ENCODE peak calls at places on chromosome 12, in seven cellular contexts. A, V, W, L, J, Z and B are unnamed samples.
A peak's percentile ranks its signal among the peaks of the same experiment; 100 is the strongest.

GRCh38 chr12:109134186-109134917 is 18.0 kb downstream of the ACACB start:
- DNase-seq in L (peak; percentile 16), J (no peak), A (no peak), Z (no peak), V (no peak), W (peak; percentile 34), B (no peak)

GRCh38 chr12:116434155-116435065 is 124.8 kb upstream of the MAP1LC3B2 start:
- DNase-seq in Z (no peak), J (no peak), V (peak; percentile 55), A (peak; percentile 88), W (peak; percentile 91), L (no peak), B (no peak)

GRCh38 chr12:122449317-122449716 is 26.8 kb upstream of the CLIP1 start:
- DNase-seq in J (no peak), L (peak; percentile 35), Z (no peak), A (no peak), V (peak; percentile 29), W (peak; percentile 94), B (no peak)

GRCh38 chr12:124716208-124717141 is 147.2 kb downstream of the SCARB1 start:
- DNase-seq in J (no peak), W (no peak), Z (no peak), L (no peak), V (no peak), A (no peak), B (no peak)

GRCh38 chr12:98533723-98534251 is 18.4 kb downstream of the TMPO start:
- DNase-seq in A (no peak), Z (no peak), W (no peak), L (no peak), V (no peak), J (no peak), B (no peak)

GRCh38 chr12:1328385-1328784 is 266.0 kb downstream of the FBXL14 start:
- DNase-seq in A (no peak), V (no peak), Z (no peak), J (no peak), L (no peak), W (no peak), B (no peak)

GRCh38 chr12:106317406-106318082 is 15.0 kb downstream of the TCP11L2 start:
- DNase-seq in L (no peak), Z (no peak), J (no peak), V (no peak), A (no peak), W (no peak), B (no peak)

GRCh38 chr12:117485984-117486839 is 124.8 kb upstream of the NOS1 start:
- DNase-seq in J (no peak), Z (no peak), L (no peak), W (no peak), A (no peak), V (no peak), B (no peak)

GRCh38 chr12:101637936-101638335 is 43.2 kb downstream of the MYBPC1 start:
- DNase-seq in J (no peak), W (no peak), L (no peak), A (no peak), V (no peak), Z (no peak), B (no peak)

GRCh38 chr12:83015390-83016225 is 328.9 kb downstream of the TMTC2 start:
- DNase-seq in W (no peak), Z (no peak), L (no peak), A (no peak), J (no peak), V (peak; percentile 5), B (no peak)

GRCh38 chr12:48349471-48349870 is 1.2 kb downstream of the ZNF641 start:
- DNase-seq in Z (no peak), V (no peak), L (no peak), W (no peak), J (peak; percentile 2), A (no peak), B (no peak)

GRCh38 chr12:123231931-123232330 is 1.0 kb downstream of the MPHOSPH9 start:
- DNase-seq in A (no peak), Z (no peak), L (no peak), W (no peak), J (no peak), V (no peak), B (no peak)

GRCh38 chr12:54421175-54421872 is 2.3 kb upstream of the ITGA5 start:
- DNase-seq in V (no peak), L (no peak), Z (no peak), A (no peak), J (no peak), W (peak; percentile 99), B (no peak)

GRCh38 chr12:118633071-118633470 is 256.7 kb downstream of the SUDS3 start:
- DNase-seq in L (no peak), A (no peak), J (no peak), V (no peak), W (no peak), Z (no peak), B (no peak)

GRCh38 chr12:111753144-111753881 is 13.4 kb upstream of the ALDH2 start:
- DNase-seq in W (peak; percentile 47), J (no peak), L (no peak), V (no peak), A (peak; percentile 71), Z (no peak), B (no peak)

GRCh38 chr12:62799126-62799736 is 135.7 kb downstream of the PPM1H start:
- DNase-seq in V (peak; percentile 80), Z (peak; percentile 31), W (peak; percentile 51), L (peak; percentile 69), J (peak; percentile 36), A (peak; percentile 67), B (no peak)

GRCh38 chr12:109130755-109131521 is 14.6 kb downstream of the ACACB start:
- DNase-seq in W (no peak), A (no peak), L (no peak), Z (no peak), V (no peak), J (no peak), B (no peak)

GRCh38 chr12:2053675-2054070 is 886 bp downstream of the CACNA1C start:
- DNase-seq in J (no peak), V (no peak), Z (no peak), A (no peak), L (no peak), W (peak; percentile 21), B (no peak)

GRCh38 chr12:115313929-115314328 is 630.0 kb upstream of the TBX3 start:
- DNase-seq in W (peak; percentile 69), J (no peak), A (no peak), V (peak; percentile 55), Z (no peak), L (no peak), B (no peak)

GRCh38 chr12:118098911-118099671 is 4.7 kb downstream of the VSIG10 start:
- DNase-seq in A (no peak), Z (no peak), W (no peak), J (no peak), L (no peak), V (no peak), B (no peak)

GRCh38 chr12:75270157-75270556 is 60.0 kb downstream of the CAPS2 start:
- DNase-seq in W (no peak), V (no peak), J (no peak), A (no peak), Z (no peak), L (no peak), B (no peak)

GRCh38 chr12:119868992-119869391 is 8.1 kb downstream of the CIT start:
- DNase-seq in W (peak; percentile 37), V (no peak), L (no peak), A (no peak), J (no peak), Z (no peak), B (no peak)

GRCh38 chr12:39426636-39427245 is 16.2 kb downstream of the KIF21A start:
- DNase-seq in Z (no peak), A (no peak), J (no peak), L (no peak), V (no peak), W (peak; percentile 94), B (no peak)

GRCh38 chr12:70484464-70484863 is 118.4 kb downstream of the KCNMB4 start:
- DNase-seq in J (no peak), W (no peak), L (no peak), A (no peak), V (no peak), Z (no peak), B (no peak)

GRCh38 chr12:55931780-55932545 is 1.0 kb downstream of the DGKA start:
- DNase-seq in W (peak; percentile 45), L (peak; percentile 54), Z (no peak), J (peak; percentile 17), A (peak; percentile 66), V (no peak), B (no peak)

GRCh38 chr12:64110864-64111263 is 111.2 kb downstream of the KICS2 start:
- DNase-seq in W (peak; percentile 11), J (no peak), Z (no peak), A (no peak), V (no peak), L (no peak), B (no peak)

GRCh38 chr12:26846419-26846818 is 13.4 kb upstream of the ITPR2 start:
- DNase-seq in L (no peak), Z (no peak), J (no peak), V (no peak), A (no peak), W (no peak), B (no peak)

GRCh38 chr12:54933381-54933780 is 51.2 kb downstream of the TESPA1 start:
- DNase-seq in A (no peak), Z (no peak), L (peak; percentile 13), V (no peak), J (no peak), W (peak; percentile 27), B (no peak)